ENCODE peak calls at places on chromosomes 6 and 20, in nine cellular contexts. One of them, this sample, is unnamed.

GRCh38 chr20:44067650-44068081 is 119.3 kb downstream of the JPH2 start:
- DNase-seq in spleen: peak; percentile 75
- DNase-seq in CD4-positive, CD25-positive, alpha-beta regulatory T cell: no peak
- DNase-seq in hepatocyte: no peak
- DNase-seq in activated T-cell treated with anti-CD3 and anti-CD28 coated beads, Interleukin-2, amount 50 U/mL, for 72 hours: no peak
- DNase-seq in amniotic stem cell: no peak
- DNase-seq in endothelial cell: no peak
- DNase-seq in adrenal gland: peak; percentile 23
- DNase-seq in progenitor cell of endocrine pancreas: peak; percentile 3
- DNase-seq in this sample: peak; percentile 53

GRCh38 chr6:149213829-149214228 is 103.7 kb upstream of the TAB2 start:
- DNase-seq in spleen: no peak
- DNase-seq in CD4-positive, CD25-positive, alpha-beta regulatory T cell: no peak
- DNase-seq in hepatocyte: no peak
- DNase-seq in activated T-cell treated with anti-CD3 and anti-CD28 coated beads, Interleukin-2, amount 50 U/mL, for 72 hours: no peak
- DNase-seq in amniotic stem cell: no peak
- DNase-seq in endothelial cell: no peak
- DNase-seq in adrenal gland: no peak
- DNase-seq in progenitor cell of endocrine pancreas: no peak
- DNase-seq in this sample: no peak

GRCh38 chr6:7727150-7727950 is 1.5 kb downstream of the BMP6 start:
- DNase-seq in spleen: peak; percentile 77
- DNase-seq in CD4-positive, CD25-positive, alpha-beta regulatory T cell: no peak
- DNase-seq in hepatocyte: peak; percentile 33
- DNase-seq in activated T-cell treated with anti-CD3 and anti-CD28 coated beads, Interleukin-2, amount 50 U/mL, for 72 hours: peak; percentile 11
- DNase-seq in amniotic stem cell: no peak
- DNase-seq in endothelial cell: peak; percentile 30
- DNase-seq in adrenal gland: no peak
- DNase-seq in progenitor cell of endocrine pancreas: peak; percentile 21
- DNase-seq in this sample: no peak

GRCh38 chr6:130223508-130223907 is 757 bp upstream of the SAMD3 start:
- DNase-seq in spleen: peak; percentile 79
- DNase-seq in CD4-positive, CD25-positive, alpha-beta regulatory T cell: peak; percentile 35
- DNase-seq in hepatocyte: no peak
- DNase-seq in activated T-cell treated with anti-CD3 and anti-CD28 coated beads, Interleukin-2, amount 50 U/mL, for 72 hours: peak; percentile 62
- DNase-seq in amniotic stem cell: no peak
- DNase-seq in endothelial cell: no peak
- DNase-seq in adrenal gland: no peak
- DNase-seq in progenitor cell of endocrine pancreas: no peak
- DNase-seq in this sample: no peak

GRCh38 chr6:12324096-12324495 is 33.9 kb downstream of the EDN1 start:
- DNase-seq in spleen: no peak
- DNase-seq in CD4-positive, CD25-positive, alpha-beta regulatory T cell: no peak
- DNase-seq in hepatocyte: peak; percentile 87
- DNase-seq in activated T-cell treated with anti-CD3 and anti-CD28 coated beads, Interleukin-2, amount 50 U/mL, for 72 hours: no peak
- DNase-seq in amniotic stem cell: no peak
- DNase-seq in endothelial cell: no peak
- DNase-seq in adrenal gland: no peak
- DNase-seq in progenitor cell of endocrine pancreas: no peak
- DNase-seq in this sample: no peak

GRCh38 chr6:163427498-163428254 is 13.2 kb downstream of the QKI start:
- DNase-seq in spleen: no peak
- DNase-seq in CD4-positive, CD25-positive, alpha-beta regulatory T cell: no peak
- DNase-seq in hepatocyte: peak; percentile 53
- DNase-seq in activated T-cell treated with anti-CD3 and anti-CD28 coated beads, Interleukin-2, amount 50 U/mL, for 72 hours: no peak
- DNase-seq in amniotic stem cell: no peak
- DNase-seq in endothelial cell: no peak
- DNase-seq in adrenal gland: no peak
- DNase-seq in progenitor cell of endocrine pancreas: no peak
- DNase-seq in this sample: no peak

GRCh38 chr6:169371344-169372144 is 117.9 kb upstream of the THBS2 start:
- DNase-seq in spleen: no peak
- DNase-seq in CD4-positive, CD25-positive, alpha-beta regulatory T cell: no peak
- DNase-seq in hepatocyte: peak; percentile 34
- DNase-seq in activated T-cell treated with anti-CD3 and anti-CD28 coated beads, Interleukin-2, amount 50 U/mL, for 72 hours: no peak
- DNase-seq in amniotic stem cell: no peak
- DNase-seq in endothelial cell: no peak
- DNase-seq in adrenal gland: no peak
- DNase-seq in progenitor cell of endocrine pancreas: no peak
- DNase-seq in this sample: no peak

GRCh38 chr6:150282806-150283205 is 86.0 kb upstream of the IYD start:
- DNase-seq in spleen: no peak
- DNase-seq in CD4-positive, CD25-positive, alpha-beta regulatory T cell: no peak
- DNase-seq in hepatocyte: no peak
- DNase-seq in activated T-cell treated with anti-CD3 and anti-CD28 coated beads, Interleukin-2, amount 50 U/mL, for 72 hours: no peak
- DNase-seq in amniotic stem cell: no peak
- DNase-seq in endothelial cell: no peak
- DNase-seq in adrenal gland: no peak
- DNase-seq in progenitor cell of endocrine pancreas: no peak
- DNase-seq in this sample: no peak

This sample was measured in upper lobe of right lung.